ENCODE peak calls at places on chromosomes 3 and 15, in six cellular contexts. S is transverse colon, E is heart left ventricle, Z is breast epithelium, W is ovary, O is sigmoid colon. B is an unnamed sample.

GRCh38 chr15:82064824-82065223 is 19.0 kb upstream of the MEX3B start:
- DNase-seq in Z (no peak), W (no peak), O (no peak), E (no peak), S (no peak), B (no peak)

GRCh38 chr3:70919091-70919490 is 606.7 kb upstream of the MDFIC2 start:
- DNase-seq in S (no peak), Z (no peak), E (no peak), O (no peak), W (no peak), B (no peak)

GRCh38 chr3:150130404-150131100 is 159.9 kb upstream of the PFN2 start:
- DNase-seq in W (no peak), E (no peak), S (no peak), O (no peak), Z (no peak), B (no peak)

GRCh38 chr3:98733055-98733777 is 29.9 kb upstream of the ST3GAL6 start:
- DNase-seq in S (peak), Z (no peak), W (no peak), O (peak), E (peak), B (no peak)

GRCh38 chr3:115760722-115761121 is 137.4 kb downstream of the GAP43 start:
- DNase-seq in E (no peak), Z (no peak), S (no peak), W (no peak), O (no peak), B (no peak)

GRCh38 chr3:35296533-35296932 is 342.8 kb upstream of the ARPP21 start:
- DNase-seq in W (no peak), E (no peak), S (no peak), Z (no peak), O (no peak), B (no peak)

GRCh38 chr3:182617511-182617910 is 175.8 kb upstream of the ATP11B start:
- DNase-seq in W (no peak), E (no peak), O (no peak), Z (no peak), S (no peak), B (no peak)

GRCh38 chr3:21729331-21729730 is 21.7 kb downstream of the ZNF385D start:
- DNase-seq in E (no peak), W (no peak), S (no peak), Z (no peak), O (no peak), B (no peak)

GRCh38 chr3:31534036-31534435 is 1.3 kb downstream of the STT3B start:
- DNase-seq in S (no peak), W (no peak), Z (no peak), E (no peak), O (no peak), B (no peak)

GRCh38 chr3:196287066-196287404 is 491 bp downstream of the PCYT1A start:
- DNase-seq in O (peak), Z (no peak), E (no peak), S (no peak), W (no peak), B (no peak)

GRCh38 chr3:46695962-46696922 is 2.8 kb upstream of the ALS2CL start:
- DNase-seq in Z (no peak), O (no peak), W (peak), E (peak), S (no peak), B (no peak)

GRCh38 chr15:60721706-60722105 is 242.8 kb upstream of the ICE2 start:
- DNase-seq in W (no peak), S (no peak), E (no peak), O (no peak), Z (no peak), B (no peak)

GRCh38 chr3:195255571-195256501 is 15.1 kb downstream of the XXYLT1 start:
- DNase-seq in W (peak), E (no peak), O (peak), Z (no peak), S (no peak), B (no peak)

GRCh38 chr15:29904731-29905417 is 82.6 kb upstream of the TJP1 start:
- DNase-seq in S (no peak), Z (no peak), O (no peak), W (no peak), E (no peak), B (no peak)

GRCh38 chr15:57298204-57298603 is 78.1 kb upstream of the CGNL1 start:
- DNase-seq in Z (no peak), E (no peak), S (no peak), W (no peak), O (no peak), B (no peak)

GRCh38 chr3:120854908-120855526 is 53.0 kb upstream of the STXBP5L start:
- DNase-seq in S (no peak), W (no peak), E (no peak), O (no peak), Z (no peak), B (no peak)

GRCh38 chr3:21912656-21913055 is 161.6 kb upstream of the ZNF385D start:
- DNase-seq in S (no peak), O (no peak), W (no peak), Z (no peak), E (no peak), B (no peak)

GRCh38 chr15:69794643-69795461 is 302.9 kb downstream of the TLE3 start:
- DNase-seq in S (no peak), O (peak), Z (no peak), E (no peak), W (peak), B (no peak)

GRCh38 chr15:90174140-90174891 is 26.8 kb upstream of the SEMA4B start:
- DNase-seq in W (peak), E (peak), Z (peak), S (peak), O (peak), B (peak)

GRCh38 chr15:101019351-101019750 is 100.2 kb downstream of the LRRK1 start:
- DNase-seq in O (peak), E (no peak), S (no peak), Z (no peak), W (no peak), B (peak)

GRCh38 chr3:124843496-124843895 is 43.7 kb downstream of the ITGB5 start:
- DNase-seq in E (no peak), S (no peak), Z (no peak), W (no peak), O (no peak), B (no peak)

GRCh38 chr15:101478701-101479341 is 10.7 kb downstream of the PCSK6 start:
- DNase-seq in W (no peak), Z (no peak), O (no peak), S (no peak), E (no peak), B (no peak)

GRCh38 chr3:11721114-11721440 is 77.4 kb upstream of the VGLL4 start:
- DNase-seq in W (no peak), E (no peak), O (no peak), S (no peak), Z (no peak), B (no peak)

GRCh38 chr15:33009026-33009425 is 185.5 kb downstream of the FMN1 start:
- DNase-seq in S (no peak), E (no peak), Z (no peak), W (no peak), O (no peak), B (no peak)

GRCh38 chr3:150059241-150059640 is 88.5 kb upstream of the PFN2 start:
- DNase-seq in Z (no peak), S (no peak), E (no peak), O (no peak), W (no peak), B (no peak)

GRCh38 chr3:52983336-52983807 is 62.5 kb downstream of the SFMBT1 start:
- DNase-seq in E (no peak), O (no peak), W (no peak), Z (no peak), S (peak), B (peak)

GRCh38 chr3:114893361-114893760 is 253.7 kb downstream of the ZBTB20 start:
- DNase-seq in W (no peak), O (no peak), E (no peak), Z (no peak), S (no peak), B (no peak)

GRCh38 chr3:14552041-14552648 is 12.0 kb upstream of the GRIP2 start:
- DNase-seq in O (peak), W (no peak), Z (no peak), S (no peak), E (peak), B (no peak)

GRCh38 chr3:37096292-37096691 is 78.1 kb downstream of the LRRFIP2 start:
- DNase-seq in Z (no peak), S (no peak), E (no peak), W (no peak), O (no peak), B (no peak)

GRCh38 chr3:137738710-137739109 is 25.4 kb upstream of the SOX14 start:
- DNase-seq in Z (no peak), O (no peak), S (no peak), E (no peak), W (no peak), B (no peak)

GRCh38 chr15:74044267-74045110 is 37.9 kb downstream of the GOLGA6A start:
- DNase-seq in Z (no peak), O (peak), W (peak), S (no peak), E (peak), B (no peak)

GRCh38 chr3:161851941-161852566 is 355.4 kb downstream of the OTOL1 start:
- DNase-seq in O (peak), S (peak), W (no peak), Z (no peak), E (no peak), B (peak)

GRCh38 chr3:160574636-160575035 is 9.3 kb upstream of the KPNA4 start:
- DNase-seq in E (no peak), O (no peak), W (no peak), S (no peak), Z (no peak), B (no peak)

GRCh38 chr15:83207622-83208356 is at the start of gene HDGFL3:
- DNase-seq in E (peak), S (peak), O (peak), Z (peak), W (peak), B (no peak)
- TF ChIP-seq POLR2A in E (no peak), S (no peak), O (no peak), Z (no peak), W (no peak), B (no peak)

GRCh38 chr15:48898083-48898482 is 20.1 kb downstream of the EID1 start:
- DNase-seq in E (no peak), O (no peak), S (no peak), Z (no peak), W (no peak), B (no peak)

GRCh38 chr15:48893311-48893710 is 15.4 kb downstream of the EID1 start:
- DNase-seq in O (no peak), S (no peak), E (no peak), Z (no peak), W (no peak), B (no peak)

GRCh38 chr15:48897144-48897814 is 19.3 kb downstream of the EID1 start:
- DNase-seq in E (no peak), O (no peak), S (no peak), W (no peak), Z (no peak), B (no peak)

GRCh38 chr15:48899793-48900192 is 21.9 kb downstream of the EID1 start:
- DNase-seq in O (no peak), E (no peak), S (no peak), W (no peak), Z (no peak), B (no peak)

GRCh38 chr15:48896775-48897143 is 18.8 kb downstream of the EID1 start:
- DNase-seq in E (no peak), O (no peak), Z (no peak), S (no peak), W (no peak), B (no peak)
- H3K4me3 ChIP-seq in E (no peak), O (peak), Z (peak), S (no peak), W (no peak), B (no peak)

GRCh38 chr3:50611464-50612233 is at the start of gene CISH:
- DNase-seq in Z (peak), W (peak), O (peak), S (peak), E (peak), B (peak)
- TF ChIP-seq POLR2A in Z (peak), W (peak), O (peak), S (peak), E (peak), B (peak)

GRCh38 chr15:91881551-91882297 is 28.2 kb downstream of the SLCO3A1 start:
- DNase-seq in E (no peak), Z (no peak), O (no peak), W (no peak), S (no peak), B (no peak)
- H3K4me3 ChIP-seq in E (no peak), Z (no peak), O (no peak), W (no peak), S (no peak), B (no peak)

B was measured in Peyer's patch.